ENCODE peak calls at places on chromosomes 13 and 19, in ten cellular contexts. I is lower leg skin; N is foreskin fibroblast; E is EH; V is naive thymus-derived CD4-positive, alpha-beta T cell; P is neural progenitor cell; A is hepatocyte; G is SW480; Z is activated T-helper 9 cell treated with anti-CD3 and anti-CD28 coated beads, Interleukin-2, amount 50 U/mL, for 16 hours; T is T-helper 1 cell. Y is an unnamed sample.

GRCh38 chr19:29622191-29623070 is 16.3 kb downstream of the POP4 start:
- DNase-seq in I (no peak), N (no peak), E (peak), P (peak), V (no peak), T (no peak), A (no peak), Z (no peak), G (peak), Y (no peak)

GRCh38 chr19:17950310-17951150 is 16.4 kb upstream of the KCNN1 start:
- DNase-seq in I (peak), A (no peak), V (peak), E (no peak), N (no peak), P (peak), Z (peak), T (peak), G (no peak), Y (no peak)

GRCh38 chr13:75151081-75151643 is 330.8 kb downstream of the TBC1D4 start:
- DNase-seq in Z (no peak), T (no peak), G (no peak), N (peak), P (no peak), V (no peak), E (peak), A (no peak), I (no peak), Y (no peak)

GRCh38 chr19:35522745-35523327 is 5.3 kb downstream of the SBSN start:
- DNase-seq in G (no peak), E (no peak), V (no peak), Z (no peak), I (no peak), N (no peak), A (no peak), P (no peak), T (no peak), Y (no peak)

GRCh38 chr19:38264486-38265212 is at the start of gene SPINT2:
- DNase-seq in A (no peak), N (no peak), Z (no peak), V (peak), T (peak), P (peak), G (no peak), I (peak), E (no peak), Y (no peak)

GRCh38 chr13:79429309-79429708 is 23.3 kb upstream of the RBM26 start:
- DNase-seq in V (no peak), N (no peak), I (no peak), T (no peak), G (no peak), A (no peak), Z (no peak), P (no peak), E (no peak), Y (no peak)

GRCh38 chr13:91741925-91742324 is 343.5 kb downstream of the GPC5 start:
- DNase-seq in T (no peak), G (no peak), E (no peak), V (no peak), Z (no peak), N (no peak), A (no peak), I (no peak), P (no peak), Y (no peak)

GRCh38 chr19:29678484-29679106 is 13.3 kb downstream of the PLEKHF1 start:
- DNase-seq in G (no peak), I (no peak), T (no peak), E (no peak), V (no peak), N (no peak), Z (no peak), A (no peak), P (no peak), Y (no peak)

GRCh38 chr13:49630580-49630979 is 2.3 kb downstream of the ARL11 start:
- DNase-seq in G (no peak), E (no peak), T (no peak), N (no peak), I (no peak), V (no peak), A (no peak), Z (no peak), P (no peak), Y (no peak)

GRCh38 chr13:100209857-100210580 is 121.1 kb downstream of the PCCA start:
- DNase-seq in Z (no peak), T (no peak), P (no peak), E (peak), V (no peak), G (no peak), A (no peak), N (peak), I (no peak), Y (no peak)

GRCh38 chr19:45528744-45529453 is 21.6 kb downstream of the VASP start:
- DNase-seq in G (no peak), E (no peak), T (no peak), A (peak), V (no peak), I (no peak), Z (no peak), N (no peak), P (peak), Y (no peak)

GRCh38 chr19:4640247-4641000 is 1.1 kb downstream of the TNFAIP8L1 start:
- DNase-seq in P (no peak), V (no peak), T (no peak), N (no peak), G (no peak), E (no peak), Z (no peak), I (no peak), A (peak), Y (no peak)

GRCh38 chr13:75554981-75555380 is 5.4 kb downstream of the UCHL3 start:
- DNase-seq in P (no peak), E (no peak), Z (no peak), I (no peak), T (no peak), G (no peak), A (no peak), V (no peak), N (no peak), Y (no peak)

GRCh38 chr19:28633223-28634030 is 579.5 kb downstream of the UQCRFS1 start:
- DNase-seq in A (peak), T (no peak), I (no peak), Z (no peak), N (peak), E (peak), V (peak), G (peak), P (peak), Y (peak)

GRCh38 chr19:48926909-48927308 is 6.6 kb upstream of the DHDH start:
- DNase-seq in G (no peak), I (no peak), A (peak), P (no peak), N (peak), E (peak), Z (no peak), T (no peak), V (no peak), Y (peak)

GRCh38 chr13:110228936-110229904 is 77.7 kb downstream of the COL4A1 start:
- DNase-seq in T (no peak), Z (no peak), A (no peak), P (no peak), N (no peak), I (no peak), V (no peak), E (peak), G (peak), Y (no peak)

GRCh38 chr19:51398096-51398704 is 7.8 kb upstream of the C19orf84 start:
- DNase-seq in A (peak), I (no peak), Z (no peak), P (peak), T (no peak), V (no peak), G (peak), E (peak), N (peak), Y (peak)

GRCh38 chr19:16005925-16006324 is 57.1 kb downstream of the OR10H4 start:
- DNase-seq in A (no peak), G (no peak), T (no peak), N (no peak), I (no peak), V (no peak), E (no peak), P (no peak), Z (no peak), Y (no peak)

GRCh38 chr19:18764591-18765051 is 26.5 kb downstream of the COMP start:
- DNase-seq in V (no peak), N (no peak), E (peak), T (no peak), G (no peak), P (no peak), Z (no peak), A (no peak), I (no peak), Y (no peak)

GRCh38 chr13:48235100-48235813 is 2.3 kb downstream of the ITM2B start:
- DNase-seq in P (peak), Z (no peak), T (no peak), I (no peak), A (peak), E (peak), N (no peak), G (no peak), V (no peak), Y (peak)

GRCh38 chr13:44972956-44973581 is 16.2 kb downstream of the NUFIP1 start:
- DNase-seq in Z (no peak), V (no peak), E (peak), G (peak), T (no peak), I (no peak), N (no peak), A (peak), P (peak), Y (peak)

GRCh38 chr19:796692-797527 is at the start of gene PTBP1:
- DNase-seq in I (peak), G (peak), E (peak), A (peak), N (peak), Z (peak), T (peak), V (peak), P (peak), Y (peak)

GRCh38 chr13:41465215-41465907 is 8.0 kb downstream of the RGCC start:
- DNase-seq in A (no peak), E (peak), V (peak), N (peak), I (no peak), P (no peak), Z (peak), T (peak), G (no peak), Y (no peak)

GRCh38 chr13:48188640-48189039 is 44.4 kb upstream of the ITM2B start:
- DNase-seq in Z (no peak), T (no peak), V (no peak), P (no peak), G (no peak), I (no peak), E (no peak), N (no peak), A (no peak), Y (no peak)

GRCh38 chr13:94711561-94712286 is 621 bp downstream of the SOX21 start:
- DNase-seq in P (peak), A (peak), Z (no peak), N (peak), G (no peak), E (peak), V (no peak), T (no peak), I (no peak), Y (no peak)

GRCh38 chr13:89568746-89569145 is 1778.7 kb upstream of the MIR17HG start:
- DNase-seq in A (no peak), N (no peak), I (no peak), P (no peak), Z (no peak), E (no peak), V (no peak), G (no peak), T (no peak), Y (no peak)

GRCh38 chr13:45674908-45675307 is 27.2 kb upstream of the CBY2 start:
- DNase-seq in I (no peak), P (peak), E (peak), A (peak), Z (no peak), V (no peak), T (no peak), N (peak), G (peak), Y (peak)

GRCh38 chr19:38389101-38389925 is 816 bp downstream of the SPRED3 start:
- DNase-seq in G (peak), P (peak), V (no peak), N (peak), E (peak), Z (no peak), I (no peak), T (no peak), A (peak), Y (no peak)

GRCh38 chr19:2329162-2329505 is 650 bp downstream of the SPPL2B start:
- DNase-seq in N (no peak), I (no peak), G (no peak), Z (no peak), A (no peak), P (no peak), E (no peak), T (no peak), V (no peak), Y (no peak)